ENCODE peak calls at places on chromosomes 12 and 14, in five cellular contexts. A is OCI-LY7; V is left ventricle myocardium inferior; G is CD8-positive, alpha-beta T cell; D is neuronal stem cell. S is an unnamed sample.
A peak's percentile ranks its signal among the peaks of the same experiment; 100 is the strongest.

GRCh38 chr12:59040651-59041050 is 120.3 kb upstream of the LRIG3 start:
- DNase-seq in A (no peak), V (no peak), G (no peak), D (peak; percentile 62), S (no peak)

GRCh38 chr14:65961004-65961403 is 525.2 kb upstream of the CCDC196 start:
- DNase-seq in A (peak; percentile 41), V (peak; percentile 20), G (peak; percentile 70), D (peak; percentile 55), S (peak; percentile 40)

GRCh38 chr14:60175255-60175902 is 10.2 kb upstream of the DHRS7 start:
- DNase-seq in A (no peak), V (no peak), G (no peak), D (no peak), S (no peak)

GRCh38 chr14:73829526-73830431 is 21.9 kb upstream of the PTGR2 start:
- DNase-seq in A (no peak), V (no peak), G (no peak), D (no peak), S (no peak)

GRCh38 chr12:56631790-56632700 is 1.9 kb upstream of the BAZ2A start:
- DNase-seq in A (peak; percentile 77), V (peak; percentile 81), G (peak; percentile 61), D (no peak), S (peak; percentile 85)

GRCh38 chr14:60085085-60085484 is 6.6 kb upstream of the PCNX4 start:
- DNase-seq in A (no peak), V (no peak), G (no peak), D (no peak), S (no peak)

GRCh38 chr12:121789800-121790748 is 3.4 kb downstream of the RHOF start:
- DNase-seq in A (peak; percentile 93), V (peak; percentile 70), G (peak; percentile 94), D (no peak), S (peak; percentile 90)

GRCh38 chr12:96986883-96987523 is 79.9 kb downstream of the NEDD1 start:
- DNase-seq in A (peak; percentile 56), V (no peak), G (no peak), D (peak; percentile 48), S (no peak)

GRCh38 chr14:58805605-58806358 is 168.0 kb downstream of the DACT1 start:
- DNase-seq in A (no peak), V (no peak), G (no peak), D (no peak), S (no peak)

GRCh38 chr14:84152452-84152851 is 1377.5 kb upstream of the FLRT2 start:
- DNase-seq in A (no peak), V (no peak), G (no peak), D (no peak), S (no peak)

GRCh38 chr12:116027551-116027821 is 250.0 kb downstream of the MED13L start:
- DNase-seq in A (no peak), V (no peak), G (no peak), D (no peak), S (no peak)

GRCh38 chr12:116028619-116029018 is 248.9 kb downstream of the MED13L start:
- DNase-seq in A (no peak), V (no peak), G (no peak), D (no peak), S (no peak)

GRCh38 chr12:116024769-116025168 is 252.7 kb downstream of the MED13L start:
- DNase-seq in A (no peak), V (no peak), G (no peak), D (no peak), S (no peak)

GRCh38 chr12:116026346-116026745 is 251.1 kb downstream of the MED13L start:
- DNase-seq in A (no peak), V (no peak), G (no peak), D (no peak), S (no peak)

DNA sequence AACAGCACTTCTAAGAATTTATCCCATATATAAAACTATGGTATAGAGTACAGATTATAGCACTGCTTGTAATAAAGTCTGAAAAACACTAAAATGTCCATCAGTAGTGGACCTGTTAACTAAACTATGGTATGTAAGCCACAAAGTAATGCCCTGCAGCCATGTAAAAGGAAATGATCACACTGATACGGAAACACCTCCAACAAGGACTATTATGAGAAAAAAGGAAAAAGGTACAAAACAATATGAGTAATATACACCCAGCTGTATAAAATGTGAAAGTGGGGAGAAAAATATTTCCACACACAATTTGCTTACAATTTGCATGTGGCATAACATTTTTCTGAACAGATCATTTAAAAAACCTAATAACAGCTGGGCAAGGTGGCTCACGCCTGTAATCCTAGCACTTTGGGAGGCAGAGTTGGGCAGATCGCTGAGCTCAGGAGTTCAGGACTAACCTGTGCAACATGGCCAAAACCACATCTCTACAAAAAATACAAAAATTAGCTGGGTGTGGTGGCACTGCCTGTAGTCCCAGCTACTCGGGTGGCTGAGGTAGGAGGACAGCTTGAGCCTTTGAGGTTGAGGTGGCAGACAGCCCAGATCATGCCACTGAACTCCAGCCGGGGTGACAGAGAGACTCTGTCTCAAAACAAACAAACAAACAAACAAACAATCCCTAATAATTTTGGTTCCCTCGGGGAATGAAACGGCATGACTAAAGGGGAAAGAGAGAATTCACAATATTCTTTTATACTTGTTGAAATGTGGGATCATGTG is 250.5 kb downstream of the MED13L start:
- DNase-seq in A (no peak), V (no peak), G (no peak), D (no peak), S (no peak)
- H3K27ac ChIP-seq in A (no peak overlapping the region), V (no peak overlapping the region), G (no peak overlapping the region), D (no peak overlapping the region), S (no peak overlapping the region)

GRCh38 chr12:11688379-11688778 is 38.9 kb downstream of the ETV6 start:
- DNase-seq in A (no peak), V (no peak), G (no peak), D (no peak), S (no peak)
- H3K27ac ChIP-seq in A (no peak overlapping the region), V (no peak overlapping the region), G (no peak overlapping the region), D (no peak overlapping the region), S (no peak overlapping the region)

GRCh38 chr12:49288922-49289555 is 5.9 kb upstream of the PRPH start:
- DNase-seq in A (no peak), V (no peak), G (no peak), D (no peak), S (no peak)
- H3K27ac ChIP-seq in A (no peak overlapping the region), V (no peak overlapping the region), G (no peak overlapping the region), D (no peak overlapping the region), S (no peak overlapping the region)

DNA sequence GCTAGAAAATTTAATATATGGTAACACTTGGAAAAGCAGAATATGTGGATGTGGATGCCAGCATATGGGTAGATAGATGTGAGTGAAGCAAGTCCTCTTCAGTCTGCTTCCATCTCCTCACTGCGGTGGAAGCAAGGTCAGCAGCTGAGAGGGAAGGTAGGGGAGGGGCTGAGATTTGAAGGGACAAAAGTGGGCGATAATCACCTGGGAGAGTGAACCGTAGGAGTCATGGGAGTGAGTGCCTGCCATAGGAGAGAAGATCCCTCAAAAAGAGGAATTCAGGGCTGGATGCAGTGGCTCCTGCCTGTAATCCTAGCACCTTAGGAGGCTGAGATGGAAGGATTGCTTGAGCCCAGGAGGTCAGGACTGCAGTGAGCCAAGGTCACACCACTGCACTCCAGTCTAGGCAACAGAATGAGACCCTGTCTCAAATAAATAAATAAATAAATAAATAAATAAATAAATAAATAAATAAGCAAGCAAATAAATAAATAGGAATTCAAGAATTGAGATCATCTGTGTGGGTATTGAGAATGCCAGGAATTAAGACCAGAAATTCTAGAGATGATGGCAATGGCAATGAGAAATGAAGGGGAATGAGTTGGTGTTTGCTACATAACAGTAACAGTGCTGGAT is 123.4 kb downstream of the BICD1 start:
- DNase-seq in A (no peak), V (no peak), G (no peak), D (no peak), S (no peak)
- H3K27ac ChIP-seq in A (peak overlapping the region; percentile 55), V (no peak overlapping the region), G (no peak overlapping the region), D (no peak overlapping the region), S (no peak overlapping the region)

S was measured in heart left ventricle.